ENCODE peak calls at places on chromosomes 12 and 14, in seven cellular contexts. One of them, this sample, is unnamed.
A peak's percentile ranks its signal among the peaks of the same experiment; 100 is the strongest.

GRCh38 chr12:27595231-27595642 is 71.2 kb downstream of the PPFIBP1 start:
- DNase-seq in stimulated activated CD4-positive, alpha-beta T cell treated with anti-CD3 and anti-CD28 coated beads, TNF-alpha, amount 100 ng/mL, for 4 hours: no peak
- DNase-seq in ureter: no peak
- DNase-seq in ELR: peak; percentile 49
- DNase-seq in astrocyte: peak; percentile 86
- DNase-seq in AG08396: peak; percentile 54
- DNase-seq in SIG-M5: no peak
- DNase-seq in this sample: no peak

GRCh38 chr12:109144224-109144623 is 27.8 kb downstream of the ACACB start:
- DNase-seq in ureter: no peak
- DNase-seq in stimulated activated CD4-positive, alpha-beta T cell treated with anti-CD3 and anti-CD28 coated beads, TNF-alpha, amount 100 ng/mL, for 4 hours: no peak
- DNase-seq in SIG-M5: no peak
- DNase-seq in AG08396: no peak
- DNase-seq in astrocyte: no peak
- DNase-seq in ELR: no peak
- DNase-seq in this sample: no peak

GRCh38 chr14:60160422-60160821 is 4.8 kb downstream of the DHRS7 start:
- DNase-seq in ELR: no peak
- DNase-seq in ureter: no peak
- DNase-seq in SIG-M5: no peak
- DNase-seq in AG08396: no peak
- DNase-seq in astrocyte: no peak
- DNase-seq in stimulated activated CD4-positive, alpha-beta T cell treated with anti-CD3 and anti-CD28 coated beads, TNF-alpha, amount 100 ng/mL, for 4 hours: no peak
- DNase-seq in this sample: no peak

GRCh38 chr12:103956515-103957027 is 9.1 kb upstream of the TDG start:
- DNase-seq in ureter: peak; percentile 45
- DNase-seq in SIG-M5: no peak
- DNase-seq in astrocyte: peak; percentile 9
- DNase-seq in stimulated activated CD4-positive, alpha-beta T cell treated with anti-CD3 and anti-CD28 coated beads, TNF-alpha, amount 100 ng/mL, for 4 hours: no peak
- DNase-seq in ELR: no peak
- DNase-seq in AG08396: peak; percentile 30
- DNase-seq in this sample: no peak

GRCh38 chr12:90460681-90461080 is 494.3 kb downstream of the CCER1 start:
- DNase-seq in AG08396: no peak
- DNase-seq in astrocyte: no peak
- DNase-seq in ureter: no peak
- DNase-seq in SIG-M5: no peak
- DNase-seq in ELR: no peak
- DNase-seq in stimulated activated CD4-positive, alpha-beta T cell treated with anti-CD3 and anti-CD28 coated beads, TNF-alpha, amount 100 ng/mL, for 4 hours: no peak
- DNase-seq in this sample: no peak

GRCh38 chr12:34297126-34297789 is 275.0 kb downstream of the ALG10 start:
- DNase-seq in AG08396: no peak
- DNase-seq in SIG-M5: no peak
- DNase-seq in ureter: no peak
- DNase-seq in stimulated activated CD4-positive, alpha-beta T cell treated with anti-CD3 and anti-CD28 coated beads, TNF-alpha, amount 100 ng/mL, for 4 hours: no peak
- DNase-seq in ELR: no peak
- DNase-seq in astrocyte: no peak
- DNase-seq in this sample: no peak

GRCh38 chr12:114355389-114356088 is 50.4 kb downstream of the TBX5 start:
- DNase-seq in ureter: no peak
- DNase-seq in AG08396: no peak
- DNase-seq in astrocyte: no peak
- DNase-seq in ELR: peak; percentile 23
- DNase-seq in SIG-M5: no peak
- DNase-seq in stimulated activated CD4-positive, alpha-beta T cell treated with anti-CD3 and anti-CD28 coated beads, TNF-alpha, amount 100 ng/mL, for 4 hours: no peak
- DNase-seq in this sample: no peak

GRCh38 chr14:104111301-104112112 is 26.0 kb downstream of the ASPG start:
- DNase-seq in AG08396: no peak
- DNase-seq in astrocyte: no peak
- DNase-seq in ELR: no peak
- DNase-seq in stimulated activated CD4-positive, alpha-beta T cell treated with anti-CD3 and anti-CD28 coated beads, TNF-alpha, amount 100 ng/mL, for 4 hours: no peak
- DNase-seq in SIG-M5: no peak
- DNase-seq in ureter: no peak
- DNase-seq in this sample: no peak

GRCh38 chr14:63543826-63544320 is 696 bp upstream of the PPP2R5E start:
- DNase-seq in astrocyte: no peak
- DNase-seq in SIG-M5: no peak
- DNase-seq in stimulated activated CD4-positive, alpha-beta T cell treated with anti-CD3 and anti-CD28 coated beads, TNF-alpha, amount 100 ng/mL, for 4 hours: no peak
- DNase-seq in ELR: no peak
- DNase-seq in AG08396: no peak
- DNase-seq in ureter: no peak
- DNase-seq in this sample: no peak

GRCh38 chr12:10362325-10362724 is 27.5 kb downstream of the KLRK1 start:
- DNase-seq in ELR: no peak
- DNase-seq in stimulated activated CD4-positive, alpha-beta T cell treated with anti-CD3 and anti-CD28 coated beads, TNF-alpha, amount 100 ng/mL, for 4 hours: no peak
- DNase-seq in AG08396: no peak
- DNase-seq in SIG-M5: no peak
- DNase-seq in astrocyte: no peak
- DNase-seq in ureter: no peak
- DNase-seq in this sample: no peak

GRCh38 chr14:95317817-95318343 is 1.8 kb downstream of the CLMN start:
- DNase-seq in AG08396: no peak
- DNase-seq in ELR: no peak
- DNase-seq in ureter: no peak
- DNase-seq in SIG-M5: no peak
- DNase-seq in stimulated activated CD4-positive, alpha-beta T cell treated with anti-CD3 and anti-CD28 coated beads, TNF-alpha, amount 100 ng/mL, for 4 hours: no peak
- DNase-seq in astrocyte: no peak
- DNase-seq in this sample: no peak

GRCh38 chr14:59389936-59390335 is 75.2 kb downstream of the GPR135 start:
- DNase-seq in astrocyte: no peak
- DNase-seq in stimulated activated CD4-positive, alpha-beta T cell treated with anti-CD3 and anti-CD28 coated beads, TNF-alpha, amount 100 ng/mL, for 4 hours: no peak
- DNase-seq in ELR: peak; percentile 53
- DNase-seq in AG08396: no peak
- DNase-seq in SIG-M5: no peak
- DNase-seq in ureter: no peak
- DNase-seq in this sample: no peak

GRCh38 chr12:6956332-6956727 is 5.2 kb downstream of the PTPN6 start:
- DNase-seq in astrocyte: no peak
- DNase-seq in ELR: no peak
- DNase-seq in AG08396: no peak
- DNase-seq in SIG-M5: no peak
- DNase-seq in stimulated activated CD4-positive, alpha-beta T cell treated with anti-CD3 and anti-CD28 coated beads, TNF-alpha, amount 100 ng/mL, for 4 hours: no peak
- DNase-seq in ureter: no peak
- DNase-seq in this sample: no peak

GRCh38 chr14:93970589-93970966 is 5.8 kb downstream of the ASB2 start:
- DNase-seq in SIG-M5: no peak
- DNase-seq in ureter: no peak
- DNase-seq in ELR: peak; percentile 51
- DNase-seq in stimulated activated CD4-positive, alpha-beta T cell treated with anti-CD3 and anti-CD28 coated beads, TNF-alpha, amount 100 ng/mL, for 4 hours: peak; percentile 59
- DNase-seq in AG08396: no peak
- DNase-seq in astrocyte: no peak
- DNase-seq in this sample: peak; percentile 75

GRCh38 chr12:7079826-7080125 is 12.5 kb downstream of the C1R start:
- DNase-seq in astrocyte: peak; percentile 40
- DNase-seq in ELR: peak; percentile 84
- DNase-seq in stimulated activated CD4-positive, alpha-beta T cell treated with anti-CD3 and anti-CD28 coated beads, TNF-alpha, amount 100 ng/mL, for 4 hours: no peak
- DNase-seq in SIG-M5: no peak
- DNase-seq in AG08396: no peak
- DNase-seq in ureter: no peak
- DNase-seq in this sample: no peak

GRCh38 chr12:98893126-98893525 is 248.0 kb downstream of the APAF1 start:
- DNase-seq in ELR: peak; percentile 15
- DNase-seq in stimulated activated CD4-positive, alpha-beta T cell treated with anti-CD3 and anti-CD28 coated beads, TNF-alpha, amount 100 ng/mL, for 4 hours: no peak
- DNase-seq in SIG-M5: no peak
- DNase-seq in ureter: no peak
- DNase-seq in AG08396: peak; percentile 8
- DNase-seq in astrocyte: no peak
- DNase-seq in this sample: no peak

GRCh38 chr14:41280745-41281144 is 325.9 kb upstream of the LRFN5 start:
- DNase-seq in stimulated activated CD4-positive, alpha-beta T cell treated with anti-CD3 and anti-CD28 coated beads, TNF-alpha, amount 100 ng/mL, for 4 hours: no peak
- DNase-seq in AG08396: no peak
- DNase-seq in ureter: no peak
- DNase-seq in SIG-M5: no peak
- DNase-seq in astrocyte: no peak
- DNase-seq in ELR: peak; percentile 14
- DNase-seq in this sample: no peak

GRCh38 chr14:34113051-34113511 is 162.2 kb upstream of the EGLN3 start:
- DNase-seq in ELR: peak; percentile 67
- DNase-seq in AG08396: no peak
- DNase-seq in astrocyte: peak; percentile 82
- DNase-seq in ureter: no peak
- DNase-seq in stimulated activated CD4-positive, alpha-beta T cell treated with anti-CD3 and anti-CD28 coated beads, TNF-alpha, amount 100 ng/mL, for 4 hours: no peak
- DNase-seq in SIG-M5: no peak
- DNase-seq in this sample: no peak

GRCh38 chr12:129312048-129312447 is 458.8 kb downstream of the GLT1D1 start:
- DNase-seq in ureter: no peak
- DNase-seq in SIG-M5: no peak
- DNase-seq in astrocyte: no peak
- DNase-seq in stimulated activated CD4-positive, alpha-beta T cell treated with anti-CD3 and anti-CD28 coated beads, TNF-alpha, amount 100 ng/mL, for 4 hours: no peak
- DNase-seq in AG08396: no peak
- DNase-seq in ELR: no peak
- DNase-seq in this sample: no peak

GRCh38 chr12:92063641-92064040 is 82.0 kb downstream of the BTG1 start:
- DNase-seq in ELR: peak; percentile 71
- DNase-seq in ureter: no peak
- DNase-seq in stimulated activated CD4-positive, alpha-beta T cell treated with anti-CD3 and anti-CD28 coated beads, TNF-alpha, amount 100 ng/mL, for 4 hours: no peak
- DNase-seq in SIG-M5: no peak
- DNase-seq in astrocyte: peak; percentile 32
- DNase-seq in AG08396: no peak
- DNase-seq in this sample: no peak

GRCh38 chr14:45085004-45085403 is 1.1 kb downstream of the PRPF39 start:
- DNase-seq in SIG-M5: no peak
- DNase-seq in stimulated activated CD4-positive, alpha-beta T cell treated with anti-CD3 and anti-CD28 coated beads, TNF-alpha, amount 100 ng/mL, for 4 hours: no peak
- DNase-seq in ELR: peak; percentile 27
- DNase-seq in astrocyte: peak; percentile 12
- DNase-seq in ureter: no peak
- DNase-seq in AG08396: no peak
- DNase-seq in this sample: no peak

GRCh38 chr14:96710060-96710636 is 87.0 kb upstream of the VRK1 start:
- DNase-seq in ureter: no peak
- DNase-seq in stimulated activated CD4-positive, alpha-beta T cell treated with anti-CD3 and anti-CD28 coated beads, TNF-alpha, amount 100 ng/mL, for 4 hours: no peak
- DNase-seq in SIG-M5: no peak
- DNase-seq in astrocyte: no peak
- DNase-seq in AG08396: no peak
- DNase-seq in ELR: no peak
- DNase-seq in this sample: no peak

GRCh38 chr12:101782544-101782855 is 43.2 kb upstream of the SYCP3 start:
- DNase-seq in AG08396: peak; percentile 24
- DNase-seq in stimulated activated CD4-positive, alpha-beta T cell treated with anti-CD3 and anti-CD28 coated beads, TNF-alpha, amount 100 ng/mL, for 4 hours: no peak
- DNase-seq in astrocyte: peak; percentile 65
- DNase-seq in ureter: no peak
- DNase-seq in ELR: peak; percentile 42
- DNase-seq in SIG-M5: no peak
- DNase-seq in this sample: no peak

GRCh38 chr12:112839386-112839972 is 47.9 kb downstream of the RPH3A start:
- DNase-seq in AG08396: peak; percentile 27
- DNase-seq in astrocyte: peak; percentile 78
- DNase-seq in SIG-M5: no peak
- DNase-seq in ureter: no peak
- DNase-seq in stimulated activated CD4-positive, alpha-beta T cell treated with anti-CD3 and anti-CD28 coated beads, TNF-alpha, amount 100 ng/mL, for 4 hours: no peak
- DNase-seq in ELR: peak; percentile 98
- DNase-seq in this sample: no peak

GRCh38 chr12:80941916-80942315 is 4.2 kb upstream of the LIN7A start:
- DNase-seq in stimulated activated CD4-positive, alpha-beta T cell treated with anti-CD3 and anti-CD28 coated beads, TNF-alpha, amount 100 ng/mL, for 4 hours: no peak
- DNase-seq in AG08396: no peak
- DNase-seq in SIG-M5: no peak
- DNase-seq in astrocyte: no peak
- DNase-seq in ureter: no peak
- DNase-seq in ELR: no peak
- DNase-seq in this sample: no peak

GRCh38 chr14:98138666-98139065 is 1133.3 kb downstream of the BCL11B start:
- DNase-seq in astrocyte: no peak
- DNase-seq in stimulated activated CD4-positive, alpha-beta T cell treated with anti-CD3 and anti-CD28 coated beads, TNF-alpha, amount 100 ng/mL, for 4 hours: peak; percentile 48
- DNase-seq in ureter: no peak
- DNase-seq in ELR: no peak
- DNase-seq in SIG-M5: no peak
- DNase-seq in AG08396: no peak
- DNase-seq in this sample: peak; percentile 77

GRCh38 chr14:68908860-68909259 is 70.2 kb downstream of the ACTN1 start:
- DNase-seq in stimulated activated CD4-positive, alpha-beta T cell treated with anti-CD3 and anti-CD28 coated beads, TNF-alpha, amount 100 ng/mL, for 4 hours: no peak
- DNase-seq in ELR: no peak
- DNase-seq in astrocyte: no peak
- DNase-seq in SIG-M5: no peak
- DNase-seq in AG08396: no peak
- DNase-seq in ureter: no peak
- DNase-seq in this sample: no peak

GRCh38 chr14:61832783-61833182 is 70.6 kb downstream of the SNAPC1 start:
- DNase-seq in AG08396: no peak
- DNase-seq in ELR: no peak
- DNase-seq in SIG-M5: no peak
- DNase-seq in astrocyte: no peak
- DNase-seq in ureter: no peak
- DNase-seq in stimulated activated CD4-positive, alpha-beta T cell treated with anti-CD3 and anti-CD28 coated beads, TNF-alpha, amount 100 ng/mL, for 4 hours: no peak
- DNase-seq in this sample: no peak

GRCh38 chr12:79000501-79000900 is 135.9 kb downstream of the SYT1 start:
- DNase-seq in SIG-M5: no peak
- DNase-seq in ureter: no peak
- DNase-seq in stimulated activated CD4-positive, alpha-beta T cell treated with anti-CD3 and anti-CD28 coated beads, TNF-alpha, amount 100 ng/mL, for 4 hours: no peak
- DNase-seq in AG08396: no peak
- DNase-seq in astrocyte: no peak
- DNase-seq in ELR: no peak
- DNase-seq in this sample: no peak

GRCh38 chr14:60249321-60250251 is 565 bp downstream of the PPM1A start:
- DNase-seq in stimulated activated CD4-positive, alpha-beta T cell treated with anti-CD3 and anti-CD28 coated beads, TNF-alpha, amount 100 ng/mL, for 4 hours: peak; percentile 45
- DNase-seq in ELR: peak; percentile 70
- DNase-seq in ureter: peak; percentile 67
- DNase-seq in SIG-M5: no peak
- DNase-seq in AG08396: peak; percentile 88
- DNase-seq in astrocyte: peak; percentile 34
- DNase-seq in this sample: peak; percentile 62

GRCh38 chr12:6038160-6038559 is 86.3 kb downstream of the VWF start:
- DNase-seq in stimulated activated CD4-positive, alpha-beta T cell treated with anti-CD3 and anti-CD28 coated beads, TNF-alpha, amount 100 ng/mL, for 4 hours: no peak
- DNase-seq in SIG-M5: peak; percentile 58
- DNase-seq in AG08396: peak; percentile 60
- DNase-seq in ureter: no peak
- DNase-seq in ELR: peak; percentile 69
- DNase-seq in astrocyte: peak; percentile 49
- DNase-seq in this sample: peak; percentile 20

GRCh38 chr14:49497725-49498348 is 88.3 kb downstream of the RPS29 start:
- DNase-seq in ureter: no peak
- DNase-seq in astrocyte: peak; percentile 45
- DNase-seq in SIG-M5: peak; percentile 33
- DNase-seq in AG08396: peak; percentile 36
- DNase-seq in stimulated activated CD4-positive, alpha-beta T cell treated with anti-CD3 and anti-CD28 coated beads, TNF-alpha, amount 100 ng/mL, for 4 hours: no peak
- DNase-seq in ELR: peak; percentile 80
- DNase-seq in this sample: peak; percentile 4

GRCh38 chr12:129563266-129563665 is 340.6 kb downstream of the TMEM132D start:
- DNase-seq in astrocyte: no peak
- DNase-seq in ELR: no peak
- DNase-seq in ureter: no peak
- DNase-seq in SIG-M5: no peak
- DNase-seq in stimulated activated CD4-positive, alpha-beta T cell treated with anti-CD3 and anti-CD28 coated beads, TNF-alpha, amount 100 ng/mL, for 4 hours: no peak
- DNase-seq in AG08396: no peak
- DNase-seq in this sample: no peak